ENCODE peak calls at places on chromosome 16, in seven cellular contexts. G is HCT116, B is left ventricle myocardium inferior, X is fibroblast of lung, M is tibial artery, N is cardiac muscle cell, L is transverse colon. U is an unnamed sample. For H3K27me3, the result is how much of the 10 kb centered on the place peaks cover.

GRCh38 chr16:16940351-16940750 is 530.4 kb downstream of the XYLT1 start:
- DNase-seq in G (no peak), B (no peak), X (no peak), M (no peak), N (no peak), L (no peak), U (no peak)

GRCh38 chr16:30605148-30605547 is 5.0 kb downstream of the ZNF689 start:
- DNase-seq in G (no peak), B (no peak), X (no peak), M (no peak), N (no peak), L (no peak), U (peak)

GRCh38 chr16:80824623-80825364 is 20.4 kb upstream of the CDYL2 start:
- DNase-seq in G (peak), B (no peak), X (peak), M (peak), N (peak), L (peak), U (no peak)

GRCh38 chr16:23505942-23506605 is 4.2 kb downstream of the GGA2 start:
- DNase-seq in G (no peak), B (no peak), X (no peak), M (no peak), N (no peak), L (no peak), U (no peak)

GRCh38 chr16:69520800-69521602 is 44.8 kb upstream of the NFAT5 start:
- DNase-seq in G (no peak), B (no peak), X (no peak), M (no peak), N (no peak), L (no peak), U (no peak)

GRCh38 chr16:9607512-9608230 is 516.2 kb downstream of the HAPSTR1 start:
- DNase-seq in G (no peak), B (no peak), X (peak), M (no peak), N (no peak), L (no peak), U (no peak)

GRCh38 chr16:47018223-47018891 is 44.9 kb upstream of the DNAJA2 start:
- DNase-seq in G (peak), B (no peak), X (peak), M (no peak), N (peak), L (peak), U (no peak)

GRCh38 chr16:4915226-4915761 is 21.7 kb downstream of the PPL start:
- DNase-seq in G (peak), B (no peak), X (peak), M (no peak), N (no peak), L (no peak), U (no peak)

GRCh38 chr16:22380529-22380928 is 6.1 kb upstream of the CDR2 start:
- DNase-seq in G (no peak), B (no peak), X (no peak), M (no peak), N (no peak), L (no peak), U (no peak)

GRCh38 chr16:23753908-23754593 is 775 bp upstream of the CHP2 start:
- DNase-seq in G (no peak), B (no peak), X (no peak), M (no peak), N (no peak), L (no peak), U (no peak)

GRCh38 chr16:16124438-16124837 is 98.9 kb downstream of the ABCC6 start:
- DNase-seq in G (no peak), B (no peak), X (no peak), M (no peak), N (no peak), L (no peak), U (no peak)

GRCh38 chr16:89489731-89490385 is 503 bp downstream of the ANKRD11 start:
- DNase-seq in G (no peak), B (no peak), X (no peak), M (no peak), N (no peak), L (no peak), U (peak)

GRCh38 chr16:79261461-79261860 is 339.1 kb downstream of the MAF start:
- DNase-seq in G (no peak), B (peak), X (no peak), M (no peak), N (peak), L (peak), U (peak)

GRCh38 chr16:27224271-27224737 is 21.0 kb downstream of the KDM8 start:
- DNase-seq in G (no peak), B (no peak), X (no peak), M (no peak), N (no peak), L (no peak), U (no peak)

GRCh38 chr16:15776572-15776971 is 80.3 kb downstream of the MYH11 start:
- DNase-seq in G (no peak), B (no peak), X (no peak), M (no peak), N (no peak), L (no peak), U (no peak)

GRCh38 chr16:85448557-85449194 is 164.4 kb upstream of the GSE1 start:
- DNase-seq in G (no peak), B (no peak), X (no peak), M (no peak), N (no peak), L (peak), U (peak)

GRCh38 chr16:57308041-57308440 is 23.6 kb upstream of the PLLP start:
- DNase-seq in G (no peak), B (no peak), X (no peak), M (no peak), N (no peak), L (no peak), U (no peak)

GRCh38 chr16:83366228-83366627 is 441.6 kb upstream of the HSBP1 start:
- DNase-seq in G (no peak), B (no peak), X (peak), M (no peak), N (no peak), L (no peak), U (no peak)

GRCh38 chr16:16136588-16136987 is 86.7 kb downstream of the ABCC6 start:
- DNase-seq in G (no peak), B (no peak), X (no peak), M (no peak), N (no peak), L (no peak), U (no peak)

GRCh38 chr16:47477680-47478079 is 16.5 kb downstream of the PHKB start:
- DNase-seq in G (no peak), B (no peak), X (peak), M (no peak), N (no peak), L (no peak), U (no peak)

GRCh38 chr16:67120025-67120424 is 10.3 kb downstream of the PHAF1 start:
- DNase-seq in G (no peak), B (no peak), X (no peak), M (no peak), N (no peak), L (no peak), U (no peak)

GRCh38 chr16:58124601-58124915 is 4.6 kb downstream of the CFAP20 start:
- DNase-seq in G (no peak), B (no peak), X (no peak), M (no peak), N (no peak), L (no peak), U (no peak)

GRCh38 chr16:85652431-85653221 is 36.1 kb downstream of the GINS2 start:
- DNase-seq in G (no peak), B (peak), X (peak), M (peak), N (peak), L (peak), U (peak)

GRCh38 chr16:9844361-9844760 is 337.9 kb downstream of the GRIN2A start:
- DNase-seq in G (no peak), B (no peak), X (peak), M (no peak), N (no peak), L (no peak), U (no peak)

GRCh38 chr16:4306439-4307214 is 9.2 kb upstream of the GLIS2 start:
- DNase-seq in G (no peak), B (no peak), X (no peak), M (no peak), N (peak), L (no peak), U (no peak)

GRCh38 chr16:74117798-74118197 is 178.8 kb upstream of the PSMD7 start:
- DNase-seq in G (no peak), B (no peak), X (no peak), M (no peak), N (no peak), L (no peak), U (no peak)

GRCh38 chr16:81431554-81432353 is 12.9 kb upstream of the CMIP start:
- DNase-seq in G (no peak), B (no peak), X (peak), M (peak), N (no peak), L (no peak), U (peak)

GRCh38 chr16:62068747-62069146 is 32.5 kb upstream of the CDH8 start:
- DNase-seq in G (no peak), B (no peak), X (no peak), M (no peak), N (no peak), L (no peak), U (no peak)

GRCh38 chr16:56835330-56835729 is 29.7 kb upstream of the SLC12A3 start:
- DNase-seq in G (no peak), B (no peak), X (no peak), M (no peak), N (no peak), L (no peak), U (no peak)

GRCh38 chr16:81888520-81889394 is 109.7 kb downstream of the PLCG2 start:
- DNase-seq in G (no peak), B (no peak), X (no peak), M (no peak), N (no peak), L (no peak), U (no peak)

GRCh38 chr16:2829501-2830354 is at the start of gene ZG16B:
- DNase-seq in G (no peak), B (no peak), X (no peak), M (no peak), N (no peak), L (peak), U (peak)

GRCh38 chr16:72768611-72769010 is 279.3 kb downstream of the ZFHX3 start:
- DNase-seq in G (no peak), B (no peak), X (no peak), M (no peak), N (no peak), L (no peak), U (no peak)

GRCh38 chr16:71555230-71555891 is 21.5 kb downstream of the TAT start:
- DNase-seq in G (no peak), B (no peak), X (no peak), M (no peak), N (no peak), L (no peak), U (no peak)

GRCh38 chr16:27470567-27471431 is 68.8 kb downstream of the IL21R start:
- DNase-seq in G (no peak), B (no peak), X (peak), M (peak), N (no peak), L (no peak), U (no peak)

GRCh38 chr16:88015806-88016140 is 64.5 kb downstream of the BANP start:
- DNase-seq in G (no peak), B (no peak), X (no peak), M (no peak), N (no peak), L (no peak), U (no peak)
- H3K27me3 ChIP-seq in G (under half), B (under half), X (under half), M (under half), N (under half), L (under half), U (under half)

DNA sequence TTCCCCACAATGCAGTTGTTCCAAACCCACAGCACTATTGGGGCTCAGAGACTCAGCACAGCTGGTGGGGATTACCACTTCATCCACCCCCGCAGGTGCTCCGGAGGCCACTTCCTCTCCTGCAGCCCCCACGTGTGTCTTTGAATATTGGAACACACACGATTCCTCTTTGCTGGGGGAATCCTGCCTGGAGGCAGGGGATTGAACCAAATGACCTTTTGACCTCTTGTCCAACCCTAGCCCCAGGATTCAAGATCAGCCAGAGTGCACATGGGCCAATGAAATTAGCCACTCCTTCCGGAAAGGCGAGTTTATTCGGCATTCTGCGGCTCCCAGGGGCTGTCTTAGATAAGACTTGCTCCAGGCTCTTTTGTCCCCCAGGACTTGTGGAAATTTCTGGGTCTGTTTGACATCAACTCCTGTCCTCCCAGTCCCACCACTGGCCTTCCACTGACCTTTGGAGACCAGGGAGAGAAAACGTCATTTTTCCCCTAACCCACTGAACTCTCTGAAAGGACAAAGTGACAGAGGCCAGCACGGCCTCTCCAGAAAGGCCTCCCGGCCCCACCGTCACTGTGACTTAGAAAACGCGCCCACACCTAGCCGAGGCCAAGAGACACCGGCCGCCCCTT is 350.3 kb downstream of the FOXL1 start:
- DNase-seq in G (no peak), B (no peak), X (no peak), M (no peak), N (peak), L (no peak), U (no peak)
- H3K4me3 ChIP-seq in G (no peak), B (peak), X (no peak), M (no peak), N (no peak), L (no peak), U (no peak)

GRCh38 chr16:77790964-77791363 is 2.6 kb downstream of the VAT1L start:
- DNase-seq in G (no peak), B (no peak), X (peak), M (no peak), N (no peak), L (no peak), U (no peak)
- H3K27me3 ChIP-seq in G (half or more), B (half or more), X (under half), M (under half), N (half or more), L (half or more), U (under half)

GRCh38 chr16:706189-707061 is 824 bp upstream of the FBXL16 start:
- DNase-seq in G (no peak), B (no peak), X (no peak), M (no peak), N (no peak), L (no peak), U (no peak)
- H3K4me3 ChIP-seq in G (peak), B (peak), X (no peak), M (no peak), N (no peak), L (no peak), U (no peak)

DNA sequence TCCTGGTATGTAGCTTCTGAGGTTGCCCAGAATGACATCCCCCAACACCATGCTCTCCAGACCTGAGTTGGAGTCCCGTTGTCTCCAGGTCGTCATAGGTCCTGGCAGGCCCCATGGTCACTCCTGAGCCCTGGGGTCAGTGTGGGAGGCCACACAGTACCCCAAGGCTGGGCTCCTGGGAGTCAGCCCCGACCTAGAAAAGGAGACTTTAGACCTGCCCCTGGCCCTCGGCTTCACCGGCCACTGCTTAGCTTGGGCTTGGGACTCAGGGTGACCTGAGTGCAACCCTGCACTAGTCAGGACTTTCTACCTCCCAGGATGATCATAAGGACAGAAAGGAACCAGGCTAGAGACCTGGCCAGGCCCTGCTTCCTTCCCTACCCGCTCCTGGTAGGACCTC is 65.8 kb downstream of the PRMT7 start:
- DNase-seq in G (no peak), B (no peak), X (no peak), M (no peak), N (no peak), L (no peak), U (no peak)
- H3K27me3 ChIP-seq in G (under half), B (under half), X (under half), M (under half), N (under half), L (under half), U (under half)